ENCODE peak calls at places on chromosomes 2 and 18, in ten cellular contexts. D is right lobe of liver, T is tibial nerve, I is spleen, O is breast epithelium, P is adrenal gland, B is A549, A is stomach, N is heart left ventricle, S is endothelial cell of umbilical vein. F is an unnamed sample.

GRCh38 chr2:33521791-33522281 is 45.4 kb downstream of the RASGRP3 start:
- DNase-seq in D (no peak), T (peak), I (no peak), O (no peak), P (no peak), B (no peak), A (no peak), N (no peak), S (peak), F (no peak)

GRCh38 chr2:152573168-152573567 is 144.1 kb downstream of the PRPF40A start:
- DNase-seq in D (no peak), T (peak), I (no peak), O (no peak), P (peak), B (peak), A (no peak), N (no peak), S (no peak), F (no peak)

GRCh38 chr2:233912799-233913423 is 4.3 kb upstream of the TRPM8 start:
- DNase-seq in D (no peak), T (no peak), I (no peak), O (no peak), P (peak), B (peak), A (no peak), N (no peak), S (peak), F (no peak)

GRCh38 chr2:181904022-181904632 is 12.6 kb downstream of the ITPRID2 start:
- DNase-seq in D (no peak), T (no peak), I (no peak), O (no peak), P (no peak), B (peak), A (no peak), N (no peak), S (peak), F (no peak)

GRCh38 chr18:61823595-61823994 is 69.2 kb downstream of the RNF152 start:
- DNase-seq in D (peak), T (no peak), I (no peak), O (no peak), P (no peak), B (no peak), A (no peak), N (peak), S (no peak), F (no peak)

GRCh38 chr18:58095251-58095650 is 51.2 kb downstream of the NEDD4L start:
- DNase-seq in D (no peak), T (no peak), I (no peak), O (no peak), P (no peak), B (no peak), A (no peak), N (no peak), S (no peak), F (no peak)

GRCh38 chr2:11688222-11689069 is 18.5 kb upstream of the NTSR2 start:
- DNase-seq in D (peak), T (peak), I (peak), O (peak), P (peak), B (peak), A (peak), N (peak), S (peak), F (peak)

GRCh38 chr2:29747786-29748470 is 173.5 kb downstream of the ALK start:
- DNase-seq in D (no peak), T (no peak), I (no peak), O (no peak), P (no peak), B (peak), A (no peak), N (no peak), S (no peak), F (no peak)

GRCh38 chr18:13563390-13563805 is 163.0 kb downstream of the FAM210A start:
- DNase-seq in D (no peak), T (peak), I (no peak), O (no peak), P (no peak), B (no peak), A (no peak), N (no peak), S (no peak), F (no peak)

GRCh38 chr18:24710474-24710873 is 250.0 kb downstream of the HRH4 start:
- DNase-seq in D (no peak), T (no peak), I (no peak), O (no peak), P (no peak), B (no peak), A (no peak), N (no peak), S (no peak), F (no peak)

GRCh38 chr2:64649626-64650025 is 4.1 kb downstream of the SERTAD2 start:
- DNase-seq in D (peak), T (no peak), I (no peak), O (peak), P (no peak), B (no peak), A (peak), N (no peak), S (no peak), F (peak)

GRCh38 chr2:101758001-101758400 is 60.5 kb downstream of the MAP4K4 start:
- DNase-seq in D (no peak), T (no peak), I (no peak), O (no peak), P (no peak), B (no peak), A (no peak), N (no peak), S (no peak), F (no peak)

GRCh38 chr2:71716697-71717624 is 263.6 kb downstream of the DYSF start:
- DNase-seq in D (peak), T (peak), I (peak), O (peak), P (peak), B (no peak), A (peak), N (peak), S (peak), F (peak)

GRCh38 chr18:55775972-55776371 is 188.0 kb upstream of the TCF4 start:
- DNase-seq in D (no peak), T (no peak), I (no peak), O (no peak), P (no peak), B (no peak), A (no peak), N (no peak), S (no peak), F (no peak)

GRCh38 chr2:120932881-120933280 is 197.2 kb downstream of the GLI2 start:
- DNase-seq in D (no peak), T (no peak), I (no peak), O (no peak), P (no peak), B (no peak), A (no peak), N (no peak), S (no peak), F (no peak)

GRCh38 chr2:8529706-8530277 is 152.1 kb upstream of the ID2 start:
- DNase-seq in D (no peak), T (no peak), I (no peak), O (no peak), P (no peak), B (no peak), A (no peak), N (no peak), S (no peak), F (no peak)

GRCh38 chr2:20140321-20141055 is 84.4 kb downstream of the SDC1 start:
- DNase-seq in D (no peak), T (no peak), I (no peak), O (no peak), P (no peak), B (no peak), A (no peak), N (no peak), S (no peak), F (no peak)

GRCh38 chr2:50225021-50225928 is 806.7 kb downstream of the NRXN1 start:
- DNase-seq in D (no peak), T (no peak), I (no peak), O (no peak), P (no peak), B (no peak), A (no peak), N (no peak), S (no peak), F (no peak)

GRCh38 chr2:233486778-233487552 is 79.6 kb downstream of the USP40 start:
- DNase-seq in D (no peak), T (no peak), I (no peak), O (no peak), P (no peak), B (peak), A (no peak), N (no peak), S (peak), F (no peak)

GRCh38 chr2:44291281-44292248 is 16.3 kb downstream of the SLC3A1 start:
- DNase-seq in D (peak), T (no peak), I (no peak), O (no peak), P (peak), B (peak), A (peak), N (no peak), S (peak), F (no peak)

GRCh38 chr2:28206786-28207185 is 185.9 kb upstream of the FOSL2 start:
- DNase-seq in D (no peak), T (no peak), I (no peak), O (no peak), P (no peak), B (no peak), A (no peak), N (no peak), S (peak), F (no peak)

GRCh38 chr2:218886461-218886947 is 5.9 kb downstream of the WNT10A start:
- DNase-seq in D (no peak), T (no peak), I (peak), O (no peak), P (no peak), B (no peak), A (no peak), N (no peak), S (no peak), F (no peak)

GRCh38 chr2:237486819-237487448 is at the start of gene MLPH:
- DNase-seq in D (peak), T (no peak), I (peak), O (peak), P (no peak), B (peak), A (peak), N (no peak), S (no peak), F (no peak)

GRCh38 chr18:51196116-51196810 is 1.2 kb downstream of the MEX3C start:
- DNase-seq in D (peak), T (peak), I (peak), O (no peak), P (peak), B (peak), A (peak), N (peak), S (no peak), F (peak)

GRCh38 chr2:151051584-151052220 is 210.0 kb downstream of the RBM43 start:
- DNase-seq in D (peak), T (peak), I (no peak), O (no peak), P (peak), B (peak), A (no peak), N (no peak), S (peak), F (peak)

GRCh38 chr2:207825958-207826330 is 56.2 kb upstream of the FZD5 start:
- DNase-seq in D (no peak), T (no peak), I (no peak), O (no peak), P (no peak), B (no peak), A (no peak), N (no peak), S (no peak), F (no peak)

GRCh38 chr2:100993294-100993693 is 8.8 kb upstream of the RPL31 start:
- DNase-seq in D (no peak), T (no peak), I (no peak), O (no peak), P (no peak), B (no peak), A (no peak), N (no peak), S (no peak), F (no peak)

GRCh38 chr2:224151161-224151560 is 112.1 kb upstream of the SERPINE2 start:
- DNase-seq in D (no peak), T (no peak), I (no peak), O (no peak), P (no peak), B (no peak), A (no peak), N (no peak), S (no peak), F (no peak)

GRCh38 chr2:8145385-8145784 is 536.5 kb upstream of the ID2 start:
- DNase-seq in D (no peak), T (no peak), I (no peak), O (no peak), P (no peak), B (no peak), A (no peak), N (no peak), S (no peak), F (no peak)

GRCh38 chr2:237141556-237141955 is 55.9 kb downstream of the COPS8 start:
- DNase-seq in D (no peak), T (no peak), I (no peak), O (no peak), P (no peak), B (no peak), A (no peak), N (no peak), S (no peak), F (no peak)

GRCh38 chr2:1625281-1626001 is 118.9 kb downstream of the PXDN start:
- DNase-seq in D (no peak), T (peak), I (peak), O (peak), P (no peak), B (peak), A (no peak), N (no peak), S (peak), F (peak)

GRCh38 chr2:16061406-16062217 is 121.3 kb downstream of the MYCN start:
- DNase-seq in D (no peak), T (no peak), I (no peak), O (no peak), P (no peak), B (no peak), A (no peak), N (no peak), S (no peak), F (no peak)

GRCh38 chr2:169964740-169965139 is 137.5 kb downstream of the UBR3 start:
- DNase-seq in D (no peak), T (no peak), I (no peak), O (no peak), P (no peak), B (no peak), A (no peak), N (no peak), S (peak), F (no peak)

GRCh38 chr2:234026693-234027254 is 23.7 kb upstream of the SPP2 start:
- DNase-seq in D (no peak), T (no peak), I (no peak), O (no peak), P (no peak), B (no peak), A (no peak), N (no peak), S (no peak), F (no peak)

GRCh38 chr2:179596018-179596417 is 265.4 kb downstream of the ZNF385B start:
- DNase-seq in D (no peak), T (no peak), I (no peak), O (no peak), P (no peak), B (no peak), A (no peak), N (no peak), S (no peak), F (no peak)

GRCh38 chr18:51107594-51108305 is 77.7 kb downstream of the SMAD4 start:
- DNase-seq in D (no peak), T (no peak), I (no peak), O (no peak), P (no peak), B (peak), A (no peak), N (no peak), S (peak), F (no peak)

GRCh38 chr2:86027913-86028762 is 77.5 kb downstream of the POLR1A start:
- DNase-seq in D (no peak), T (no peak), I (no peak), O (no peak), P (no peak), B (no peak), A (no peak), N (peak), S (no peak), F (no peak)

GRCh38 chr18:63000839-63001238 is 285.5 kb downstream of the PHLPP1 start:
- DNase-seq in D (no peak), T (no peak), I (peak), O (no peak), P (no peak), B (no peak), A (no peak), N (no peak), S (no peak), F (no peak)

GRCh38 chr2:239381709-239382134 is 19.1 kb downstream of the HDAC4 start:
- DNase-seq in D (peak), T (no peak), I (peak), O (peak), P (no peak), B (no peak), A (no peak), N (no peak), S (no peak), F (no peak)

GRCh38 chr2:241234066-241234790 is 45.8 kb downstream of the ANO7 start:
- DNase-seq in D (no peak), T (no peak), I (peak), O (no peak), P (peak), B (no peak), A (no peak), N (peak), S (no peak), F (no peak)
- TF ChIP-seq POLR2A in D (no peak), T (no peak), I (no peak), O (no peak), P (no peak), B (no peak), A (no peak), N (no peak), S (no peak), F (no peak)

DNA sequence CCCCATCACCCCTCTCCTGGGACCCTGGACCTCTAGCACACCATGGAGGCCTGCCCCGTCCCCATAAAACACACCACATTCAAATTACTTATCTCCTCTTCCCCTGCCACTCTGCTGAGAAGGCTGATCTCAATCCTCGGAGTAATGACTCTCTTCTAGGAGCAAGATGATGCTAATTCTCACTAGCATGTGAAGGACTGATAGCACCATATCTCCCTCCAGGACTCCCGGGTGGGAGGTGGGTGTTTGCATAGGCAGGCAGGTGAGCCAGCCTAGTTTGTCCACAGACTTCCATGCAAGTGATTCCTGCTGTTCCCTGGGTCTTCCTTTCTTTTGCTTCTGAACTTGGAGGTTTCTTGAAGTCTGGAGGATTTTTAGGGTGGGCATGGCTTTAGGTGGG is 40.5 kb downstream of the HPCAL1 start:
- DNase-seq in D (no peak), T (no peak), I (peak), O (no peak), P (no peak), B (no peak), A (no peak), N (no peak), S (no peak), F (no peak)
- H3K4me3 ChIP-seq in D (no peak), T (no peak), I (no peak), O (no peak), P (no peak), B (no peak), A (no peak), N (no peak), S (no peak), F (no peak)

GRCh38 chr2:221104391-221104811 is 467.7 kb downstream of the EPHA4 start:
- DNase-seq in D (peak), T (peak), I (peak), O (no peak), P (peak), B (no peak), A (peak), N (peak), S (peak), F (peak)
- TF ChIP-seq CTCF in D (no peak), T (no peak), I (peak), O (no peak), P (no peak), B (no peak), A (no peak), N (peak), S (peak), F (no peak)

DNA sequence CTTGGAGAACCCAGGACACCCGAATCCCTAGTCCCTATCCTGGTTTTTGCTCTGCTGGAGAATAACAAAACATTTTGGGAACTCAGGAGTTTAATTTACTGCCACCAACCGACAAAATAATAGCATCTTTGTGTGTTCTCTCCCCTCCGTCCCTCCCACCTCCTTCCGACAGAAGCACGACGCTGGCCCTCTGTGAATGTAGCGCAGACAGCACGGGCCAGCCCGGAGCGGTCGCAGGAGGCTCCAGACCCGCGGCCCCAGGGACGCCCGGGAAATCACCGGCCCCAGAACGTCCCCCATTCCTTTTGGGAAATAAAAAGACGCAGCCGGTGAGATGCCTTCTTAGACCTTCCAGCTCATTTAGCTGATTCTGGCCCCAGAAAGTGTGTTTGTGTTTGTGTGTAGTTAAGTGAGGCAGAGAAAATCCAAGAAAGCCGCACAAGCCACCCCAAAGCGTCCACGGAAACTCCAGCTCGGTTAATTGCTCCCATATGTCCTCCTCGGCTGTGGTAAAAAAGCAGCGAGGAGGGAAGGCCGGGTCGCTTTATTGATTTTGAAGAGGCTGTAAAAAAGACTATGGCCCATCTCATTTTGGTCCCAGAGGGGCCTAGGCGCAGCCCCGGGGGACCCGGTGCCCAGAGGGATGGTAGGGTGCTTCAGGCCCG is 577 bp upstream of the TANC1 start:
- DNase-seq in D (peak), T (peak), I (no peak), O (peak), P (peak), B (no peak), A (peak), N (peak), S (peak), F (peak)
- TF ChIP-seq POLR2A in D (no peak), T (peak), I (no peak), O (no peak), P (peak), B (no peak), A (no peak), N (no peak), S (no peak), F (no peak)

DNA sequence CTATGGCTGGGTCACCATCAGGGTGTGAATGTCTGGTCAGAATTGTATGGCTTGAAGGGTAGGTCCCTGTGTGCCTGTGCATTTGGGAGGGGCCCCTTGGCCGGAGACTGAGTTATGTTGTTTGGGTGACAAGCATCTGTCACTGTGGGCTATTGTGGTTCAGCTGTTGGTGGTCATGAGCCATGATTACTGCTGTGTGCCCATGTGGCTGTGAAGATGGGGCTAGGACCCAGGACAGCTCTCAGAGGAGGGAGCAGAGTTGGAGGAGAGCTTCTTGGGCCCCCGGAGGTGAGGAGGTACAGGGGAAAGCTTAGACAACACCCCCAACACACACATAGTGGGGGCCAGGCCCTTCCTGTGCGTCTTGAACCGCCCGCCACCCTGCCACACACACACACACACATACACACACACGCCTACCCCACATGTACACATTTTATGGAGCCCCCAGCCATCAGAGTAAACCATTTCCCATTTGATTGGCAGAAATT is 1.8 kb downstream of the GAREM2 start:
- DNase-seq in D (no peak), T (no peak), I (no peak), O (peak), P (no peak), B (no peak), A (no peak), N (peak), S (no peak), F (peak)
- H3K4me3 ChIP-seq in D (no peak), T (no peak), I (no peak), O (no peak), P (no peak), B (no peak), A (no peak), N (no peak), S (no peak), F (no peak)

DNA sequence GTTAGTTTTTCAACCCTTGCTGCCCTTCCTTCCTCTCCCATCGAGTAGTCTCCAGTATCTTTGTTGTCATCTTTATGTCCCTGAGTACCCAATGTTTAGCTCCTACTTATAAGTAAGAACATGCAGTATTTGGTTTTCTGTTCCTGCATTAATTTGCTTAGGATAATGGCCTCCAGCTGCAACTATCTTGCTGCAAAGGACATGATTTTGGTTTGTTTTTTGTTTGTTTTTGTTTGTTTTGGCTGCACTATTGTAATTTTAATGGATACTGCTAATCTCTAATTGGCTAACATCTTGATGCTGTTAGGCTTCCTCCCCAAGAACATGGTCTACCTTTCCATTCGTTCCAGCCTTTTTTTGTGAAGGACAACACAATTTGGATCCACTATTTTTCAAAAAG is 31.2 kb upstream of the HNRNPLL start:
- DNase-seq in D (no peak), T (no peak), I (no peak), O (no peak), P (no peak), B (no peak), A (no peak), N (no peak), S (no peak), F (no peak)
- TF ChIP-seq CTCF in D (no peak), T (no peak), I (no peak), O (no peak), P (no peak), B (no peak), A (no peak), N (no peak), S (no peak), F (no peak)